ENCODE peak calls at places on chromosomes 12 and 14, in four cellular contexts. S is cardiac fibroblast, P is A549, O is AG10803. F is an unnamed sample.
A peak's percentile ranks its signal among the peaks of the same experiment; 100 is the strongest.

GRCh38 chr12:43812926-43813325 is 6.8 kb upstream of the TWF1 start:
- DNase-seq in P (no peak), O (no peak), S (no peak), F (no peak)

GRCh38 chr12:79420146-79420618 is 270.6 kb downstream of the PAWR start:
- DNase-seq in O (peak; percentile 98), S (peak; percentile 95), P (peak; percentile 82), F (peak; percentile 89)

GRCh38 chr14:90844321-90844720 is 28.1 kb upstream of the TTC7B start:
- DNase-seq in S (no peak), O (no peak), P (no peak), F (no peak)

GRCh38 chr12:8698830-8699330 is 1.1 kb downstream of the RIMKLB start:
- DNase-seq in P (no peak), O (peak; percentile 13), S (peak; percentile 45), F (no peak)

GRCh38 chr12:43730283-43730682 is 28.3 kb downstream of the PUS7L start:
- DNase-seq in O (no peak), P (no peak), S (no peak), F (no peak)

GRCh38 chr12:119320678-119321077 is 13.9 kb upstream of the CCDC60 start:
- DNase-seq in P (no peak), O (no peak), S (no peak), F (no peak)

GRCh38 chr12:102095677-102096263 is 24.1 kb downstream of the NUP37 start:
- DNase-seq in P (peak; percentile 31), O (peak; percentile 25), S (peak; percentile 49), F (peak; percentile 10)

GRCh38 chr12:51839310-51839943 is 9.1 kb downstream of the FIGNL2 start:
- DNase-seq in P (no peak), S (no peak), O (no peak), F (no peak)

GRCh38 chr14:67004521-67004920 is 184.7 kb upstream of the GARIN2 start:
- DNase-seq in S (peak; percentile 6), O (peak; percentile 17), P (no peak), F (no peak)

GRCh38 chr12:26614217-26614616 is 218.8 kb downstream of the ITPR2 start:
- DNase-seq in O (peak; percentile 37), S (peak; percentile 55), P (peak; percentile 49), F (no peak)

GRCh38 chr14:91416744-91417133 is 881 bp downstream of the CCDC88C start:
- DNase-seq in S (no peak), O (no peak), P (no peak), F (no peak)

GRCh38 chr12:4116251-4117111 is 157.1 kb upstream of the CCND2 start:
- DNase-seq in S (peak; percentile 64), O (peak; percentile 79), P (no peak), F (peak; percentile 74)

GRCh38 chr12:76548222-76548837 is 11.2 kb downstream of the OSBPL8 start:
- DNase-seq in O (no peak), S (peak; percentile 20), P (peak; percentile 24), F (no peak)

GRCh38 chr14:101873401-101873800 is 91.0 kb upstream of the DYNC1H1 start:
- DNase-seq in S (no peak), P (no peak), O (no peak), F (no peak)

GRCh38 chr12:74963867-74964331 is 245.7 kb downstream of the KCNC2 start:
- DNase-seq in O (no peak), S (no peak), P (peak; percentile 72), F (no peak)

GRCh38 chr12:85781751-85782150 is 54.5 kb downstream of the RASSF9 start:
- DNase-seq in S (no peak), O (no peak), P (no peak), F (no peak)

GRCh38 chr12:11727133-11727664 is 77.7 kb downstream of the ETV6 start:
- DNase-seq in O (no peak), P (no peak), S (no peak), F (no peak)

GRCh38 chr12:99916555-99916954 is 68.2 kb downstream of the ANKS1B start:
- DNase-seq in S (no peak), P (peak; percentile 31), O (no peak), F (no peak)

GRCh38 chr12:103834897-103835390 is 6.1 kb downstream of the NT5DC3 start:
- DNase-seq in P (no peak), O (no peak), S (no peak), F (no peak)

GRCh38 chr12:11228268-11228879 is 41.1 kb downstream of the PRB3 start:
- DNase-seq in O (peak; percentile 31), P (peak; percentile 57), S (peak; percentile 59), F (peak; percentile 31)

GRCh38 chr14:89855961-89856360 is 98.6 kb downstream of the EFCAB11 start:
- DNase-seq in S (peak; percentile 89), O (peak; percentile 86), P (no peak), F (peak; percentile 73)

GRCh38 chr14:100153560-100153959 is 5.9 kb downstream of the DEGS2 start:
- DNase-seq in P (no peak), O (no peak), S (no peak), F (no peak)

GRCh38 chr14:56491299-56492285 is 88.0 kb upstream of the TMEM260 start:
- DNase-seq in S (peak; percentile 65), P (peak; percentile 72), O (peak; percentile 34), F (peak; percentile 18)

GRCh38 chr12:46473634-46474201 is 101.1 kb upstream of the SLC38A2 start:
- DNase-seq in S (peak; percentile 96), P (peak; percentile 96), O (peak; percentile 94), F (peak; percentile 94)

GRCh38 chr12:131755305-131756113 is 44.6 kb downstream of the SFSWAP start:
- DNase-seq in S (peak; percentile 29), O (peak; percentile 26), P (peak; percentile 78), F (peak; percentile 21)

GRCh38 chr12:124130717-124131670 is 158.0 kb downstream of the ZNF664 start:
- DNase-seq in S (no peak), O (no peak), P (peak; percentile 80), F (no peak)

GRCh38 chr12:63802012-63802608 is 22.4 kb downstream of the RXYLT1 start:
- DNase-seq in O (peak; percentile 30), P (peak; percentile 53), S (peak; percentile 55), F (no peak)

GRCh38 chr14:67385120-67385519 is 25.0 kb downstream of the EIF2S1 start:
- DNase-seq in P (no peak), S (no peak), O (no peak), F (no peak)

GRCh38 chr12:129067482-129067881 is 214.2 kb downstream of the GLT1D1 start:
- DNase-seq in O (no peak), S (no peak), P (no peak), F (no peak)

GRCh38 chr12:48159976-48160525 is 2.7 kb upstream of the ASB8 start:
- DNase-seq in O (peak; percentile 54), P (no peak), S (no peak), F (no peak)

GRCh38 chr14:80988742-80989429 is 33.5 kb downstream of the TSHR start:
- DNase-seq in P (no peak), S (peak; percentile 28), O (no peak), F (peak; percentile 15)

GRCh38 chr14:22047105-22047504 is 373.5 kb upstream of the OR4E1 start:
- DNase-seq in P (peak; percentile 31), O (no peak), S (no peak), F (no peak)

GRCh38 chr14:32710351-32711102 is 228.2 kb upstream of the NPAS3 start:
- DNase-seq in P (no peak), S (peak; percentile 76), O (peak; percentile 33), F (no peak)

GRCh38 chr14:32708134-32708533 is 230.5 kb upstream of the NPAS3 start:
- DNase-seq in P (no peak), S (no peak), O (no peak), F (no peak)

GRCh38 chr14:32713856-32714255 is 224.8 kb upstream of the NPAS3 start:
- DNase-seq in O (no peak), P (no peak), S (no peak), F (no peak)

GRCh38 chr14:32709072-32709471 is 229.6 kb upstream of the NPAS3 start:
- DNase-seq in S (peak; percentile 90), P (peak; percentile 11), O (peak; percentile 94), F (peak; percentile 64)

DNA sequence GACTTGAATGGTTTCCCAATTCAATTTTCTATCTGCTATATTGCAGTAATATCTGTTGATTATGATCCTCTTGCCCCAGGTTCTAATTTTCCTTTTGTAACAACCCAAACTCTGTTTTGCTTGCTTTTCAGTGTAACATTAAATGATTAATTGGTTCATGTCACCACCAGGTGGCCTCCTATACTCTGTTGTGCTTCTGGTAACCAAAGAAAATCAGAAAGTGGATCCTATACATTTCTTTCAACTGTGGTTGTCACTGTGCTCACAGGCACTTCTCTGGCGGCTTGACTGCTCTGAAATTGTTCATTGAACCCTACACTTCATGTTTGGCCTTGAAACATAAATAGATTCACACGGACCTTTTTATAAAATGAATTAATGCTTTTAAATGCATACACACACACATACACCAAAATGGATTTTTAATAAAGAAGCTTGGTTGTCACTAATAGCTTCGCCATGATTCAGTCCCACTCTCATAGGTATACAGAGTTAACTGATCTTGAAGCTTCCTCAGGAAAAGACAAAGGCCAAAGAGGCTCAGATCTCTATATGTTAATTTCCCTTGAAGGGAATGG is 227.5 kb upstream of the NPAS3 start:
- DNase-seq in O (peak; percentile 37), P (peak; percentile 32), S (peak; percentile 75), F (peak; percentile 28)
- TF ChIP-seq CTCF in O (peak; percentile 52), P (peak; percentile 51), S (peak; percentile 44), F (peak; percentile 45)

DNA sequence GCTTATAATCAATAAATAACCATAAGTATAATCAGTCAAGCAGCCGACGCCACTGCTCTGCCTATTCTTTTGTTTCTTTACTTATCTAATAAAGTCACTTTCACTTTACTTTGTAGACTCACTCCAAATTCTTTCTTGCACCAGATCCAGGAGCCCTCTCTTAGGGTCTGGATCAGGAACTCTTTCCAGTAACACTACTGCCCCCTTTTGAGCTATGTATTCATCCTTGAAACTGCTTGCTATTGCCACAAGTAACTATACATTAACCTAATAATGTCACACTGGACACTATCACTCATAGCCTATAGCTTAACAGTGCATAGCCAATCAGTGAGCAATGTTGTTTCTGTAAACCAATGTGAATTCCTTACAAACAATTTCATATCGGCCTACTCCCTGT is 2.8 kb upstream of the NID2 start:
- DNase-seq in O (no peak), S (peak; percentile 66), P (no peak), F (no peak)
- TF ChIP-seq CTCF in O (peak; percentile 36), S (peak; percentile 22), P (peak; percentile 27), F (peak; percentile 21)

GRCh38 chr14:103207404-103208072 is 84.3 kb downstream of the TNFAIP2 start:
- DNase-seq in P (no peak), S (no peak), O (peak; percentile 56), F (no peak)

GRCh38 chr14:103206023-103206481 is 82.8 kb downstream of the TNFAIP2 start:
- DNase-seq in O (peak; percentile 74), S (peak; percentile 23), P (no peak), F (no peak)

GRCh38 chr14:103205541-103205906 is 82.3 kb downstream of the TNFAIP2 start:
- DNase-seq in O (no peak), S (no peak), P (no peak), F (no peak)

GRCh38 chr14:103207038-103207403 is 83.8 kb downstream of the TNFAIP2 start:
- DNase-seq in P (no peak), O (peak; percentile 94), S (peak; percentile 34), F (no peak)

DNA sequence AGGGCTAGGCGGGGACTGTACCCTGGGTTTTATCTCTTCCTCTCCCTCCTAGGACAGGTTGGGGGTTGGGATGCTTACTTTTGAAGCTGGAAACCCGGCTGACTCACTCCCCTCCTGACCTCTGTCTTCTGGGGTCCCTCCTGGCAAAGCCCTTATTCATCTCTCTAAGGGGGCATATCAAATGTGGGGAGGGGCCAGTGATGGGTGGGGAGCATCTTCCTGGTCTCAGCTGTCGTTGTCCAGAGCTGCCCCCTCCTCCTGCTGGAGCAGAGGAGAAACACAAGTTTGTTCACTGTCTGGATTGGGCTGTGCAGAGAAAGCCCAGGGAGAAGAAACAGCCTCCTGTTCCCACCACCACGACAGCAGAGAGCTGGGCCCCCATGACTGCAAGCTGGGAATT is 85.8 kb downstream of the TNFAIP2 start:
- DNase-seq in O (peak; percentile 23), P (peak; percentile 14), S (no peak), F (no peak)
- TF ChIP-seq CTCF in O (peak; percentile 57), P (no peak), S (peak; percentile 7), F (no peak)

GRCh38 chr12:6752181-6752930 is 585 bp downstream of the MLF2 start:
- DNase-seq in S (peak; percentile 54), P (peak; percentile 69), O (peak; percentile 52), F (peak; percentile 76)
- TF ChIP-seq CTCF in S (peak; percentile 53), P (peak; percentile 38), O (peak; percentile 60), F (peak; percentile 62)

F was measured in foreskin fibroblast.